ENCODE peak calls at places on chromosomes 6 and 20, in eight cellular contexts. D is mesendoderm; C is lower lobe of right lung; M is stomach; Y is effector memory CD4-positive, alpha-beta T cell; Q is heart right ventricle; H is ovary; X is A549. J is an unnamed sample.

GRCh38 chr6:72363844-72364740 is 257.8 kb upstream of the KCNQ5 start:
- DNase-seq in X (no peak), Q (no peak), H (no peak), C (no peak), Y (no peak), M (no peak), D (peak; percentile 52), J (peak; percentile 56)

GRCh38 chr6:56821005-56821432 is 133.9 kb upstream of the BEND6 start:
- DNase-seq in M (no peak), X (no peak), D (no peak), Q (no peak), C (no peak), Y (no peak), H (no peak), J (no peak)

GRCh38 chr6:137043710-137044365 is 927 bp downstream of the IL20RA start:
- DNase-seq in Y (no peak), Q (no peak), H (peak; percentile 37), C (no peak), X (peak; percentile 3), M (peak; percentile 49), D (peak; percentile 25), J (peak; percentile 79)

GRCh38 chr6:80438728-80439127 is 332.3 kb downstream of the BCKDHB start:
- DNase-seq in Y (no peak), M (no peak), H (no peak), D (peak; percentile 73), X (peak; percentile 6), C (no peak), Q (no peak), J (no peak)

GRCh38 chr6:144695858-144696533 is 410.9 kb downstream of the UTRN start:
- DNase-seq in C (no peak), Y (no peak), X (no peak), D (no peak), M (no peak), H (no peak), Q (no peak), J (no peak)

GRCh38 chr6:150263765-150264415 is 104.9 kb upstream of the IYD start:
- DNase-seq in M (no peak), H (no peak), C (peak; percentile 48), D (no peak), X (no peak), Y (no peak), Q (no peak), J (no peak)

GRCh38 chr20:4862661-4863060 is 138.6 kb downstream of the SLC23A2 start:
- DNase-seq in D (no peak), C (no peak), Q (no peak), Y (no peak), H (no peak), M (no peak), X (no peak), J (no peak)

GRCh38 chr6:30881987-30882763 is 2.1 kb upstream of the DDR1 start:
- DNase-seq in Q (peak; percentile 28), C (no peak), Y (no peak), X (no peak), D (peak; percentile 78), M (no peak), H (peak; percentile 56), J (no peak)

GRCh38 chr20:51402201-51402600 is 140.3 kb downstream of the NFATC2 start:
- DNase-seq in Y (peak; percentile 60), H (no peak), M (no peak), Q (no peak), X (no peak), C (no peak), D (no peak), J (no peak)

GRCh38 chr20:59774204-59774641 is 159.2 kb downstream of the SYCP2 start:
- DNase-seq in M (peak; percentile 5), Y (no peak), C (no peak), D (no peak), H (no peak), X (no peak), Q (no peak), J (peak; percentile 54)

GRCh38 chr6:65776332-65776731 is 69.3 kb upstream of the EYS start:
- DNase-seq in Q (no peak), H (no peak), Y (no peak), C (no peak), M (no peak), X (no peak), D (peak; percentile 75), J (no peak)

GRCh38 chr6:11442495-11442894 is 95.1 kb upstream of the TMEM170B start:
- DNase-seq in H (no peak), M (no peak), X (no peak), Q (no peak), C (no peak), Y (no peak), D (no peak), J (no peak)

GRCh38 chr20:43721429-43722152 is 5.2 kb downstream of the GTSF1L start:
- DNase-seq in D (no peak), H (no peak), Y (no peak), C (no peak), Q (no peak), X (no peak), M (no peak), J (peak; percentile 61)

GRCh38 chr20:56352656-56353055 is 6.1 kb upstream of the FAM210B start:
- DNase-seq in Y (no peak), Q (no peak), C (no peak), H (no peak), X (no peak), D (no peak), M (no peak), J (no peak)

GRCh38 chr6:147709396-147710272 is 201.1 kb downstream of the SAMD5 start:
- DNase-seq in M (no peak), D (peak; percentile 89), X (no peak), Q (no peak), Y (no peak), H (no peak), C (no peak), J (no peak)

GRCh38 chr6:158694913-158695312 is 45.1 kb downstream of the SYTL3 start:
- DNase-seq in D (no peak), Q (no peak), M (no peak), Y (no peak), C (no peak), H (no peak), X (no peak), J (no peak)

GRCh38 chr6:39114395-39114706 is 635 bp downstream of the SAYSD1 start:
- DNase-seq in H (no peak), D (no peak), X (peak; percentile 5), Q (no peak), M (no peak), C (no peak), Y (no peak), J (no peak)

GRCh38 chr6:72620866-72621242 is 1.0 kb upstream of the KCNQ5 start:
- DNase-seq in Y (no peak), C (no peak), X (no peak), Q (no peak), M (no peak), H (no peak), D (peak; percentile 6), J (peak; percentile 47)

GRCh38 chr20:36126836-36127529 is 27.6 kb upstream of the EPB41L1 start:
- DNase-seq in Y (no peak), H (no peak), D (peak; percentile 79), C (no peak), M (no peak), Q (no peak), X (no peak), J (no peak)

GRCh38 chr6:87473419-87473903 is 687 bp downstream of the SLC35A1 start:
- DNase-seq in C (peak; percentile 53), X (peak; percentile 46), Y (no peak), M (peak; percentile 37), H (no peak), Q (peak; percentile 48), D (no peak), J (no peak)

GRCh38 chr6:112560651-112561050 is 213.5 kb downstream of the RFPL4B start:
- DNase-seq in X (no peak), D (peak; percentile 19), Y (no peak), C (no peak), M (no peak), H (no peak), Q (no peak), J (no peak)

GRCh38 chr6:37007340-37008043 is 2.0 kb downstream of the FGD2 start:
- DNase-seq in M (no peak), H (no peak), Y (no peak), X (no peak), Q (peak; percentile 23), D (no peak), C (peak; percentile 64), J (no peak)
- H3K4me3 ChIP-seq in M (peak overlapping the region; percentile 44), H (no peak overlapping the region), Y (no peak overlapping the region), X (no peak overlapping the region), Q (no peak overlapping the region), D (no peak overlapping the region), C (peak overlapping the region; percentile 58), J (no peak overlapping the region)

GRCh38 chr6:40999498-41000070 is 39.4 kb downstream of the UNC5CL start:
- DNase-seq in D (peak; percentile 96), Q (peak; percentile 64), Y (no peak), X (peak; percentile 53), C (peak; percentile 66), H (peak; percentile 83), M (peak; percentile 69), J (peak; percentile 81)
- H3K4me1 ChIP-seq in D (peaks cover 36% of the 10 kb centered on the region), Q (peaks cover 6% of the 10 kb centered on the region), Y (no peaks in the 10 kb centered on the region), X (peaks cover 48% of the 10 kb centered on the region), C (peaks cover 20% of the 10 kb centered on the region), H (peaks cover 22% of the 10 kb centered on the region), M (peaks cover 47% of the 10 kb centered on the region), J (peaks cover 4% of the 10 kb centered on the region)

DNA sequence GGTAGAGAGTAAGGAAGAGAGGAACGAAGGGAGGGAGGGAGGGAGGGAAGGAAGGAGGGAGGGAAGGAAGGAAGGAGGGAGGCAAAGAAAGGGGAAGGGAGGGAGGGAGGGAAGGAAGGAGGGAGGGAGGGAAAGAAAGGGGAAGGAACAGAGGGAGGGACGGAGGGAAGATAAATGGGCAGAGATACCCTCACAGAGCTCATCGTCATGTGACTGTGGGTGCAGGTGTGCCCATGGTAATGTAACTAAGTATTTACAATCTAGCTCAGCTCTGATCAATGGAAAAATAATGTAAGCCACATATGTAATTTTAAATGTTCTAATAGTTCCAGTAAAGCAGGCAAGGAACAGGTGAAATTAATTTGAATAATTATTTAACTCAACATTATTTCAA is 54.7 kb upstream of the FAM83D start:
- DNase-seq in Y (no peak), D (no peak), X (no peak), Q (no peak), M (no peak), H (no peak), C (no peak), J (no peak)
- H3K4me3 ChIP-seq in Y (no peak overlapping the region), D (no peak overlapping the region), X (no peak overlapping the region), Q (no peak overlapping the region), M (no peak overlapping the region), H (no peak overlapping the region), C (no peak overlapping the region), J (no peak overlapping the region)

DNA sequence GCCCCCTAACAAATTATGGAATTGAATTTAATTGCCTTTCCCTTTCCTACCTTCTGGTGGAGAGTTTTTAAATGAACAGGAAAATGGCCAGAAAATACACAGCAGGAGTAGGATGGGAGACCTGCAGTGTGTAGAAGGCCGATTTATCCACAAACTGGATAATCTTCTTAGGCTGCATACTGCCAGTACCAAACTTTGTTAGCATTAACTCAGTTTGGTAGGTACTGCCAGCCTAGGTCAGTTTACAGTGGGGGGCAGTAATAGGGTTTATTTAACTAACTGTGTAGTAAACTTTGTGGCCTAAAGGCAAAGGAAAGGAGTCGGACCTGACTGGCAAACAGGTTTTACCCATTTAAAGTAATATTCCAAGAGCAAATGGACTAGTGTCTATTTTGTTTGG is 4.6 kb downstream of the NCOA3 start:
- DNase-seq in Q (no peak), M (no peak), H (no peak), X (no peak), C (no peak), D (no peak), Y (no peak), J (no peak)
- H3K4me1 ChIP-seq in Q (peaks cover 26% of the 10 kb centered on the region), M (peaks cover 46% of the 10 kb centered on the region), H (peaks cover 3% of the 10 kb centered on the region), X (peaks cover 52% of the 10 kb centered on the region), C (peaks cover 36% of the 10 kb centered on the region), D (no peaks in the 10 kb centered on the region), Y (peaks cover 22% of the 10 kb centered on the region), J (no peaks in the 10 kb centered on the region)

GRCh38 chr6:162459985-162460384 is 267.6 kb downstream of the PRKN start:
- DNase-seq in C (no peak), H (no peak), Q (no peak), D (no peak), M (no peak), Y (no peak), X (no peak), J (no peak)
- H3K4me3 ChIP-seq in C (no peak overlapping the region), H (no peak overlapping the region), Q (no peak overlapping the region), D (no peak overlapping the region), M (no peak overlapping the region), Y (no peak overlapping the region), X (no peak overlapping the region), J (no peak overlapping the region)